ENCODE peak calls at places on chromosomes 6 and 20, in seven cellular contexts. One of them, this sample, is unnamed.

GRCh38 chr6:108526739-108527174 is 34.0 kb upstream of the FOXO3 start:
- DNase-seq in CD8-positive, alpha-beta T cell: no peak
- DNase-seq in cardiac fibroblast: peak
- DNase-seq in GM23338: peak
- DNase-seq in chondrocyte: no peak
- DNase-seq in left ventricle myocardium inferior: no peak
- DNase-seq in GM10248: peak
- DNase-seq in this sample: peak

GRCh38 chr6:39956951-39957350 is 22.7 kb upstream of the MOCS1 start:
- DNase-seq in CD8-positive, alpha-beta T cell: no peak
- DNase-seq in cardiac fibroblast: peak
- DNase-seq in GM23338: no peak
- DNase-seq in chondrocyte: no peak
- DNase-seq in left ventricle myocardium inferior: no peak
- DNase-seq in GM10248: no peak
- DNase-seq in this sample: no peak

GRCh38 chr20:58645277-58645968 is 5.7 kb upstream of the STX16 start:
- DNase-seq in CD8-positive, alpha-beta T cell: no peak
- DNase-seq in cardiac fibroblast: peak
- DNase-seq in GM23338: no peak
- DNase-seq in chondrocyte: no peak
- DNase-seq in left ventricle myocardium inferior: no peak
- DNase-seq in GM10248: no peak
- DNase-seq in this sample: no peak

GRCh38 chr6:144594571-144594970 is 309.4 kb downstream of the UTRN start:
- DNase-seq in CD8-positive, alpha-beta T cell: no peak
- DNase-seq in cardiac fibroblast: no peak
- DNase-seq in GM23338: no peak
- DNase-seq in chondrocyte: no peak
- DNase-seq in left ventricle myocardium inferior: no peak
- DNase-seq in GM10248: no peak
- DNase-seq in this sample: no peak

GRCh38 chr6:41332842-41333736 is 2.3 kb upstream of the NCR2 start:
- DNase-seq in CD8-positive, alpha-beta T cell: no peak
- DNase-seq in cardiac fibroblast: no peak
- DNase-seq in GM23338: no peak
- DNase-seq in chondrocyte: no peak
- DNase-seq in left ventricle myocardium inferior: no peak
- DNase-seq in GM10248: peak
- DNase-seq in this sample: no peak

GRCh38 chr20:12153616-12154015 is 235.9 kb downstream of the BTBD3 start:
- DNase-seq in CD8-positive, alpha-beta T cell: no peak
- DNase-seq in cardiac fibroblast: peak
- DNase-seq in GM23338: no peak
- DNase-seq in chondrocyte: no peak
- DNase-seq in left ventricle myocardium inferior: no peak
- DNase-seq in GM10248: no peak
- DNase-seq in this sample: no peak

GRCh38 chr6:151494235-151494950 is 576 bp downstream of the CCDC170 start:
- DNase-seq in CD8-positive, alpha-beta T cell: no peak
- DNase-seq in cardiac fibroblast: peak
- DNase-seq in GM23338: peak
- DNase-seq in chondrocyte: no peak
- DNase-seq in left ventricle myocardium inferior: peak
- DNase-seq in GM10248: no peak
- DNase-seq in this sample: peak

GRCh38 chr6:9523462-9523861 is 891.4 kb downstream of the TFAP2A start:
- DNase-seq in CD8-positive, alpha-beta T cell: no peak
- DNase-seq in cardiac fibroblast: peak
- DNase-seq in GM23338: no peak
- DNase-seq in chondrocyte: no peak
- DNase-seq in left ventricle myocardium inferior: no peak
- DNase-seq in GM10248: no peak
- DNase-seq in this sample: no peak

GRCh38 chr20:62063601-62063980 is 2.1 kb downstream of the TAF4 start:
- DNase-seq in CD8-positive, alpha-beta T cell: no peak
- DNase-seq in cardiac fibroblast: peak
- DNase-seq in GM23338: peak
- DNase-seq in chondrocyte: peak
- DNase-seq in left ventricle myocardium inferior: no peak
- DNase-seq in GM10248: no peak
- DNase-seq in this sample: no peak

GRCh38 chr6:52697903-52698302 is 27.0 kb downstream of the TMEM14A start:
- DNase-seq in CD8-positive, alpha-beta T cell: no peak
- DNase-seq in cardiac fibroblast: peak
- DNase-seq in GM23338: peak
- DNase-seq in chondrocyte: no peak
- DNase-seq in left ventricle myocardium inferior: no peak
- DNase-seq in GM10248: no peak
- DNase-seq in this sample: no peak

GRCh38 chr6:163637524-163637923 is 223.0 kb downstream of the QKI start:
- DNase-seq in CD8-positive, alpha-beta T cell: no peak
- DNase-seq in cardiac fibroblast: no peak
- DNase-seq in GM23338: no peak
- DNase-seq in chondrocyte: no peak
- DNase-seq in left ventricle myocardium inferior: no peak
- DNase-seq in GM10248: peak
- DNase-seq in this sample: peak

GRCh38 chr6:26065952-26066380 is 21.3 kb upstream of the HFE start:
- DNase-seq in CD8-positive, alpha-beta T cell: no peak
- DNase-seq in cardiac fibroblast: peak
- DNase-seq in GM23338: peak
- DNase-seq in chondrocyte: no peak
- DNase-seq in left ventricle myocardium inferior: no peak
- DNase-seq in GM10248: peak
- DNase-seq in this sample: peak

GRCh38 chr6:113315068-113315467 is 542.1 kb upstream of the MARCKS start:
- DNase-seq in CD8-positive, alpha-beta T cell: no peak
- DNase-seq in cardiac fibroblast: peak
- DNase-seq in GM23338: peak
- DNase-seq in chondrocyte: no peak
- DNase-seq in left ventricle myocardium inferior: no peak
- DNase-seq in GM10248: no peak
- DNase-seq in this sample: no peak

GRCh38 chr6:113317870-113318269 is 539.3 kb upstream of the MARCKS start:
- DNase-seq in CD8-positive, alpha-beta T cell: no peak
- DNase-seq in cardiac fibroblast: no peak
- DNase-seq in GM23338: no peak
- DNase-seq in chondrocyte: no peak
- DNase-seq in left ventricle myocardium inferior: no peak
- DNase-seq in GM10248: no peak
- DNase-seq in this sample: no peak

GRCh38 chr6:113315879-113316278 is 541.3 kb upstream of the MARCKS start:
- DNase-seq in CD8-positive, alpha-beta T cell: no peak
- DNase-seq in cardiac fibroblast: peak
- DNase-seq in GM23338: no peak
- DNase-seq in chondrocyte: no peak
- DNase-seq in left ventricle myocardium inferior: no peak
- DNase-seq in GM10248: no peak
- DNase-seq in this sample: no peak

GRCh38 chr6:113318553-113318952 is 538.6 kb upstream of the MARCKS start:
- DNase-seq in CD8-positive, alpha-beta T cell: no peak
- DNase-seq in cardiac fibroblast: peak
- DNase-seq in GM23338: no peak
- DNase-seq in chondrocyte: no peak
- DNase-seq in left ventricle myocardium inferior: no peak
- DNase-seq in GM10248: no peak
- DNase-seq in this sample: no peak

DNA sequence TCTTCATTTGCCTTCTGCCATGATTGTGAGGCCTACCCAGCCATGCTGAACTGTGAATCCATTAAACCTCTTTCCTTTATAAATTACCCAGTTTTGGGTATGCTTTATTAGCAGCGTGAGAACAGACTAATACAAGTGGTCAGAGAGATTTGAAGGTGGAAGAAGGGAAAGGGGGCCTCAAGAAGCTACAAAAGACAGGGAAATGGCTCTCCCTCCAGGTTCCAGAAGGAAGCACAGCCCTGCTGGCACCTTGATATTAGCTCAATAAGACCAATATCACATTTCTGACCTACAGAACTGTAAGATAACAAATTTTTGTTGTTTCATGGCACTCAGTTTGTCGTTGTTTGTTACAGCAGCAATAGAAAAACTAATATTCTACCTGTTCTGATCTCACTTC is 536.5 kb upstream of the MARCKS start:
- DNase-seq in CD8-positive, alpha-beta T cell: no peak
- DNase-seq in cardiac fibroblast: no peak
- DNase-seq in GM23338: peak
- DNase-seq in chondrocyte: no peak
- DNase-seq in left ventricle myocardium inferior: no peak
- DNase-seq in GM10248: no peak
- DNase-seq in this sample: no peak
- TF ChIP-seq CTCF in CD8-positive, alpha-beta T cell: no peak
- TF ChIP-seq CTCF in cardiac fibroblast: no peak
- TF ChIP-seq CTCF in GM23338: peak
- TF ChIP-seq CTCF in chondrocyte: no peak
- TF ChIP-seq CTCF in left ventricle myocardium inferior: no peak
- TF ChIP-seq CTCF in GM10248: no peak
- TF ChIP-seq CTCF in this sample: no peak

DNA sequence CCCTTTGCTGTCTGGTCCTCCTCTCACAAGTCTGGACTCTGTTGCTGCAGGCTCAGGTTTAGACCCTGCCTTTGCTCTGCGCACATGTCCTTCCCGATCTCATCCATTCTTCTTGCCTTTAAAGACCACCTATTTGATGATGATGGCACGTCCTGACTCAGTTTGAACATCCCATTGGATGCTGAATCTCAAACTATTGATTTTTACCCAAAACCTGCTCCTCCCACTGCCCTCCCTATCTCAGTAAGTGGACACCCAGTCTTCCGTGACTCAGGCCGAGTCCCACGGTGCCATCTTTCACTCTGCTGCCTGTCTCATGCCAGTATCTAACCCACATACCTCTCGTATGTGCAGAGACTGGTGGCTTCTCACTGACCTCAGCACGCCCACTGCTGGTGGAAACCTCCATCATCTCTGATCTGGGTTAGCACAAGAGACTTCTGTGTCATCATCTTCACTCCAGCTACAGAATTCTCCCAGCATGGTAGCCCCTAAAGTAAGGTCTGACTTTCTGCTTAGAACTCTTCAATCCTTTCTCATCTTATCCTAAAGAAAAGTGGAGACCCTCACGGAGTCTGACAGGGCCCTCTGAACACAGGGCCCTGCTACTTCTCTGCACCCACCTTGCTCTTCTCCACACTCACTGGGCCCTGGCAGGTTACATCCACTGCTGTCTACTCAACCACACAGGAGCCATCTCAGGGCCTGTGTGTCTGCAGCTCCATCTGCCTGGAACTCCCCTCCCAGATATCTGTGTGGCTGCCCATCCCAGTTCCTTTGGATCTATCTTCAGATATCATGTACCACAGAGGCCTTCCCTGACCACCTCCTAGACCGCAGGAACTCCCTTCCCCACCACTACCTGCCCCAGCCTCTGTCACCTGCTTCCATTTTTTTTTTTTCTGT is 387.1 kb upstream of the AGPAT4 start:
- DNase-seq in CD8-positive, alpha-beta T cell: no peak
- DNase-seq in cardiac fibroblast: no peak
- DNase-seq in GM23338: no peak
- DNase-seq in chondrocyte: no peak
- DNase-seq in left ventricle myocardium inferior: no peak
- DNase-seq in GM10248: no peak
- DNase-seq in this sample: no peak
- TF ChIP-seq CTCF in CD8-positive, alpha-beta T cell: no peak
- TF ChIP-seq CTCF in cardiac fibroblast: no peak
- TF ChIP-seq CTCF in GM23338: no peak
- TF ChIP-seq CTCF in chondrocyte: peak
- TF ChIP-seq CTCF in left ventricle myocardium inferior: no peak
- TF ChIP-seq CTCF in GM10248: no peak
- TF ChIP-seq CTCF in this sample: peak

DNA sequence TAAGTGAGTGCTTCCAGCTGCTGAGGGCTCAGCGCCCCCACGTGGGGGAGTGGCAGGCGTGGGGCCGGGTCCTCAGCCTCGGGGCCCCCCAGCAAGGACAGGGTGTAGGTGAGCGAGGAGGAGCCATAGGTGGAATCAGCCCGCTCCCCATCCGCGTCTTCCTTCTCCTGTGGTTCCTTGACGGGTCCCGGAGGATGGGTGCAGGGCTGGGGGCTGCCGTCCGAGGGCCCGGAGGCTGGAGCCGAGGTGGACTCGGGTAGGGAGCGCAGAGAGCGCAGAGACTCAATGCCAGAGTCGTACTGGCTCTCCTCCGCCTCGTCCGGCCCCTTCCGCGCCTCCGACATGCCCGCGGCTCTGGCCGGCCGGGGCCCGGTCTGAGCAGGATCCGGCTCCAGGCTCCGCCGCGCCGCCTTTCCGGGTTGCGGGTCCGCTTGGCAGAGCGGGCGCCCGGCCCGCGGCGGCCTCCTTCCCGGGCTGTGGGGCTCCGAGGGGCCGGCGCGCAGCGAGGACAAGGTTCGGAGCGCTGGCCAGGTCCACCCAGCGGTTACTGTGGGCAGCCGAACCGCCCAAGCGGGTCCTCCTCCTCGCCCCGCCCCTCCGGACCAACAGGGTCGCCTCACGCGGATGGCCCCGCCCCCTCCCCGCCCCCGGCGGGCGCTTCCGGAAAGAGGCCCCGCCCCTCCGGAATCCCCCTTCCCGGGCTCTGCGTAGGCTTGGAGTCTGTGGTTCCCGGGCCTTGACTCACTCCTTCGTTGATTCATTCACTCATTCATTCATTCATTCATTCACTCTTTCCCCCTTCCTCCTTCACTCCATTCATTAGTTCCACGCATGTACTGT is at the start of gene NFKBIE:
- DNase-seq in CD8-positive, alpha-beta T cell: peak
- DNase-seq in cardiac fibroblast: peak
- DNase-seq in GM23338: peak
- DNase-seq in chondrocyte: peak
- DNase-seq in left ventricle myocardium inferior: peak
- DNase-seq in GM10248: peak
- DNase-seq in this sample: peak
- TF ChIP-seq CTCF in CD8-positive, alpha-beta T cell: peak
- TF ChIP-seq CTCF in cardiac fibroblast: no peak
- TF ChIP-seq CTCF in GM23338: peak
- TF ChIP-seq CTCF in chondrocyte: peak
- TF ChIP-seq CTCF in left ventricle myocardium inferior: peak
- TF ChIP-seq CTCF in GM10248: peak
- TF ChIP-seq CTCF in this sample: peak

GRCh38 chr20:48383252-48383651 is 444.5 kb downstream of the PREX1 start:
- DNase-seq in CD8-positive, alpha-beta T cell: no peak
- DNase-seq in cardiac fibroblast: no peak
- DNase-seq in GM23338: no peak
- DNase-seq in chondrocyte: no peak
- DNase-seq in left ventricle myocardium inferior: no peak
- DNase-seq in GM10248: no peak
- DNase-seq in this sample: no peak

GRCh38 chr20:48384147-48384818 is 443.5 kb downstream of the PREX1 start:
- DNase-seq in CD8-positive, alpha-beta T cell: no peak
- DNase-seq in cardiac fibroblast: no peak
- DNase-seq in GM23338: peak
- DNase-seq in chondrocyte: no peak
- DNase-seq in left ventricle myocardium inferior: no peak
- DNase-seq in GM10248: peak
- DNase-seq in this sample: peak

GRCh38 chr20:48385527-48385926 is 442.3 kb downstream of the PREX1 start:
- DNase-seq in CD8-positive, alpha-beta T cell: no peak
- DNase-seq in cardiac fibroblast: no peak
- DNase-seq in GM23338: no peak
- DNase-seq in chondrocyte: no peak
- DNase-seq in left ventricle myocardium inferior: no peak
- DNase-seq in GM10248: no peak
- DNase-seq in this sample: no peak

GRCh38 chr20:48390981-48391380 is 436.8 kb downstream of the PREX1 start:
- DNase-seq in CD8-positive, alpha-beta T cell: no peak
- DNase-seq in cardiac fibroblast: no peak
- DNase-seq in GM23338: no peak
- DNase-seq in chondrocyte: no peak
- DNase-seq in left ventricle myocardium inferior: no peak
- DNase-seq in GM10248: no peak
- DNase-seq in this sample: no peak

GRCh38 chr20:48387675-48388074 is 440.1 kb downstream of the PREX1 start:
- DNase-seq in CD8-positive, alpha-beta T cell: no peak
- DNase-seq in cardiac fibroblast: no peak
- DNase-seq in GM23338: no peak
- DNase-seq in chondrocyte: no peak
- DNase-seq in left ventricle myocardium inferior: no peak
- DNase-seq in GM10248: no peak
- DNase-seq in this sample: no peak
- TF ChIP-seq CTCF in CD8-positive, alpha-beta T cell: no peak
- TF ChIP-seq CTCF in cardiac fibroblast: no peak
- TF ChIP-seq CTCF in GM23338: no peak
- TF ChIP-seq CTCF in chondrocyte: no peak
- TF ChIP-seq CTCF in left ventricle myocardium inferior: no peak
- TF ChIP-seq CTCF in GM10248: no peak
- TF ChIP-seq CTCF in this sample: no peak

This sample was measured in GM13977.